ENCODE peak calls at places on chromosomes 13 and 19, in five cellular contexts. E is cardiac muscle cell, A is heart left ventricle, Q is lung, J is aorta. W is an unnamed sample.

GRCh38 chr19:54905908-54906511 is at the start of gene NCR1:
- DNase-seq in E (no peak), A (no peak), Q (no peak), J (no peak), W (no peak)

GRCh38 chr13:77717508-77717907 is 20.0 kb downstream of the SLAIN1 start:
- DNase-seq in E (no peak), A (no peak), Q (no peak), J (no peak), W (no peak)

GRCh38 chr19:12937243-12938053 is 961 bp upstream of the CALR start:
- DNase-seq in E (peak; percentile 38), A (no peak), Q (no peak), J (peak; percentile 86), W (no peak)

GRCh38 chr13:49320975-49321374 is 73.2 kb downstream of the CDADC1 start:
- DNase-seq in E (no peak), A (no peak), Q (no peak), J (no peak), W (no peak)

GRCh38 chr19:30320916-30321315 is 51.3 kb upstream of the ZNF536 start:
- DNase-seq in E (no peak), A (no peak), Q (no peak), J (no peak), W (no peak)

GRCh38 chr19:40506099-40506498 is 39.3 kb downstream of the SPTBN4 start:
- DNase-seq in E (no peak), A (no peak), Q (no peak), J (no peak), W (no peak)

GRCh38 chr19:32336259-32337111 is 8.9 kb upstream of the ZNF507 start:
- DNase-seq in E (peak; percentile 60), A (no peak), Q (no peak), J (no peak), W (peak; percentile 12)

GRCh38 chr19:40717325-40717879 is 490 bp downstream of the ITPKC start:
- DNase-seq in E (no peak), A (no peak), Q (no peak), J (peak; percentile 56), W (no peak)

GRCh38 chr19:29845576-29846176 is 33.9 kb downstream of the CCNE1 start:
- DNase-seq in E (peak; percentile 53), A (no peak), Q (no peak), J (peak; percentile 58), W (no peak)

GRCh38 chr19:14096272-14096992 is 5.9 kb upstream of the SAMD1 start:
- DNase-seq in E (no peak), A (no peak), Q (no peak), J (no peak), W (no peak)

GRCh38 chr19:45595814-45596213 is 6.2 kb downstream of the GPR4 start:
- DNase-seq in E (no peak), A (peak; percentile 78), Q (no peak), J (no peak), W (no peak)

GRCh38 chr13:109348514-109349340 is 437.7 kb downstream of the IRS2 start:
- DNase-seq in E (no peak), A (no peak), Q (no peak), J (no peak), W (no peak)

GRCh38 chr19:6021878-6022569 is 44.1 kb upstream of the RANBP3 start:
- DNase-seq in E (peak; percentile 90), A (peak; percentile 80), Q (peak; percentile 66), J (peak; percentile 80), W (no peak)

GRCh38 chr19:3129112-3129511 is 6.7 kb upstream of the GNA15 start:
- DNase-seq in E (no peak), A (no peak), Q (no peak), J (no peak), W (no peak)

GRCh38 chr19:17264641-17264979 is at the start of gene USHBP1:
- DNase-seq in E (no peak), A (peak; percentile 81), Q (no peak), J (no peak), W (no peak)

DNA sequence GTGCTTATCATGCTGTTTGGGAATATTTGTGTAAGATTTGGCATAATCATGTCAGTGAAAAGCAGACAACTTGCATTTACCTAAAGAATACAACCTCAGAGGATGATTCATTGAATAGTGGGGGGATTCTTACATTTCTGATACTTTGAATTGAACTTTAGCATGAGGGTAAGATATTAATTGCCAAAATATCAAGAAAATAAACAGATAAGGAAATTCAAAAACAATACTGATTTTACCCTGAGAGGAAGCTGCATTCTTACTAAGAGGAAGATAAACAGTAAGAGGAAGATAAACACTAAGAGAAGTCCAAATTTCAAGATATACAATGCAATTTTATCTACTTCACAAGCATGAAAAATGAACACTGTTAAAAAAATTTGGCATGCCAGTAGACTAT is 2564.3 kb upstream of the PCDH20 start:
- DNase-seq in E (no peak), A (no peak), Q (no peak), J (no peak), W (no peak)
- H3K4me3 ChIP-seq in E (no peak overlapping the region), A (no peak overlapping the region), Q (no peak overlapping the region), J (no peak overlapping the region), W (no peak overlapping the region)

GRCh38 chr13:58893396-58893795 is 1261.9 kb downstream of the PCDH17 start:
- DNase-seq in E (no peak), A (no peak), Q (no peak), J (no peak), W (no peak)
- H3K4me3 ChIP-seq in E (no peak overlapping the region), A (no peak overlapping the region), Q (no peak overlapping the region), J (no peak overlapping the region), W (no peak overlapping the region)

GRCh38 chr19:42131149-42132029 is 857 bp downstream of the POU2F2 start:
- DNase-seq in E (no peak), A (no peak), Q (no peak), J (no peak), W (no peak)
- H3K4me3 ChIP-seq in E (no peak overlapping the region), A (peak overlapping the region; percentile 65), Q (no peak overlapping the region), J (no peak overlapping the region), W (peak overlapping the region; percentile 62)

GRCh38 chr19:57477191-57478008 is at the start of gene ZNF772:
- DNase-seq in E (peak; percentile 96), A (peak; percentile 93), Q (peak; percentile 92), J (peak; percentile 92), W (peak; percentile 47)
- H3K4me3 ChIP-seq in E (peak within 1 kb of the TSS; percentile 64), A (peak within 1 kb of the TSS; percentile 78), Q (peak within 1 kb of the TSS; percentile 83), J (peak within 1 kb of the TSS; percentile 65), W (peak within 1 kb of the TSS; percentile 98)

DNA sequence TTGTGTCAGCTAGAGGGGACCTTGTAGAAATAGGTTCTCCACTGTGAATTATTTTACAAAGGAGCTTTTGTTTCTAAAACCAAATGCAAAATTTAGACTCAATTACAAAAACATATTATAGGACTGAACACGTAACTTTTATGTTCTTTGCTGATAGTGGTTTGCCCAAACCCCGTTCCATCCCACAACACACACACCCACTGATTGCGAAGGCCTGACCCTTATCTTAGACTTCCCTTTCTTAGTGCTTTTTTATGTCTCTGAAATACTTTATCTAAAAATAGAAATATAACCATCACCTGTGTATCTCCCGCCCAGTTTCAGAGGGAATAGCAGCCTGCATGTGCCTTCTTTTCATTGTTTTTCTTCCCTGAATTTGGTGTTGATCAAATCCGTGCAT is 13.0 kb downstream of the CCNA1 start:
- DNase-seq in E (no peak), A (no peak), Q (no peak), J (no peak), W (no peak)
- H3K4me3 ChIP-seq in E (no peak overlapping the region), A (no peak overlapping the region), Q (no peak overlapping the region), J (no peak overlapping the region), W (no peak overlapping the region)

GRCh38 chr19:38245826-38246498 is 10.2 kb downstream of the PPP1R14A start:
- DNase-seq in E (no peak), A (no peak), Q (no peak), J (peak; percentile 82), W (no peak)

GRCh38 chr19:38247734-38248268 is 8.4 kb downstream of the PPP1R14A start:
- DNase-seq in E (no peak), A (no peak), Q (no peak), J (no peak), W (no peak)

GRCh38 chr19:38239816-38240215 is 15.8 kb upstream of the DPF1 start:
- DNase-seq in E (no peak), A (no peak), Q (no peak), J (no peak), W (no peak)

GRCh38 chr19:38247126-38247525 is 9.0 kb downstream of the PPP1R14A start:
- DNase-seq in E (no peak), A (no peak), Q (no peak), J (no peak), W (no peak)

DNA sequence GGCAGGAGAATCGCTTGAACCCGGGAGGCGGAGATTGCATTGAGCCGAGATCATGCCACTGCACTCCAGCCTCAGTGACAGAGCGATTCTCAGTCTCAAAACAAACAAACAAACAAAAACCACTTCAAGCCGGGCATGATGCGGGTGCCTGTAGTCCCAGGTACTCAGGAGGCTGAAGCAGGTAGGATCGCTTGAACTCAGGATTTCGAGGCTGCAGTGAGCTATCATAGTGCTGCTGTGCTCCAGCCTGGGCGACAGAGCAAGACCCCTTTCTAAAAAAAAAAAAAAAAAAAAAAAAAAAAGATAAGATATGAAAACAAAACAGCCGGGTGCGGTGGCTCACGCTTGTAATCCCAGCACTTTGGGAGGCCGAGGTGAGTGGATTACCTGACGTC is 12.9 kb downstream of the PPP1R14A start:
- DNase-seq in E (no peak), A (no peak), Q (no peak), J (no peak), W (no peak)
- H3K4me3 ChIP-seq in E (no peak overlapping the region), A (peak overlapping the region; percentile 37), Q (no peak overlapping the region), J (no peak overlapping the region), W (no peak overlapping the region)

GRCh38 chr13:60162096-60162495 is 1.6 kb downstream of the DIAPH3 start:
- DNase-seq in E (no peak), A (no peak), Q (no peak), J (no peak), W (no peak)

GRCh38 chr13:60167121-60167520 is 3.4 kb upstream of the DIAPH3 start:
- DNase-seq in E (no peak), A (no peak), Q (no peak), J (no peak), W (no peak)

GRCh38 chr13:60164490-60164889 is 762 bp upstream of the DIAPH3 start:
- DNase-seq in E (no peak), A (no peak), Q (no peak), J (no peak), W (no peak)

GRCh38 chr13:60163525-60164471 is at the start of gene DIAPH3:
- DNase-seq in E (peak; percentile 97), A (peak; percentile 96), Q (peak; percentile 96), J (peak; percentile 97), W (peak; percentile 78)

GRCh38 chr13:60165391-60166099 is 1.8 kb upstream of the DIAPH3 start:
- DNase-seq in E (no peak), A (no peak), Q (no peak), J (no peak), W (no peak)
- H3K4me3 ChIP-seq in E (peak overlapping the region; percentile 59), A (no peak overlapping the region), Q (no peak overlapping the region), J (peak overlapping the region; percentile 4), W (peak overlapping the region; percentile 31)

DNA sequence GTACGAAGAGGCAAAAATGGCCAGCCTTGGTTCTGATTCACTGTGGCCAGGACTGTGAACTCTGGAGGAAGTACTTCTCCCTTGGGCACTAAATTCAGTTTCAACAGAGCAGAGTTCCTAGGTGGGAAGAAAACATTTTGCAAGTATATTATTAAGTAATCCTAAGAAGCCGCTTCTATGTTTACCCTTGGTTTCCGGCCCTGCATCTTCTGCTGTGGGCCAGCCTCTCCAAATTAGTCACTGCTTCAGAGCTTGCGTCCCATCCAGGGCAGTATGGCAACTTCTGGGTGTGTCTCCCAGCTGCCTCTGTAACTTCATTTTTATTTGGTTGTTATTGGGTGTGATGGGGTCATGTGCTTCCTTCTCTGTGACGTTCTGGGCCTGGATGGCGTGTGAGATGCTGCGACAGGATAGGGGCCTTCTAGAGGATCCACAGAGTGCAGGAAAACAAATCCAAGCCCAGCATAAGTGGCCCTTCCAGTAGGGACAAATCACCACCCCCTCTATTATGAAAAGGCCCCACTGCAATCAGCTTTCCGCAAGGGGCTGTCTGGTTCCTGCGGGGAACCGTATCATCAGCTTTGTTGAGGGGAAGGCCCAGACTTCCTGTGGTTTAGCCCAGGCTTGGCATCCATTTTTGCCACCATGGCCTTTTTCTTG is 55.1 kb upstream of the C1QTNF9 start:
- DNase-seq in E (no peak), A (no peak), Q (peak; percentile 50), J (peak; percentile 59), W (no peak)
- H3K4me3 ChIP-seq in E (no peak overlapping the region), A (peak overlapping the region; percentile 53), Q (no peak overlapping the region), J (no peak overlapping the region), W (no peak overlapping the region)

W was measured in AG04449.